ENCODE peak calls at places on chromosomes 1 and 21, in eight cellular contexts. Y is brain microvascular endothelial cell, D is AG09309, K is transverse colon, Q is IMR-90, I is HL-60, J is right lobe of liver, T is AG04449. F is an unnamed sample.

GRCh38 chr1:206002833-206003532 is at the start of gene RAB7B:
- DNase-seq in Y (peak; percentile 75), D (no peak), K (peak; percentile 43), Q (peak; percentile 76), I (peak; percentile 51), J (peak; percentile 70), T (no peak), F (peak; percentile 83)

GRCh38 chr1:27527223-27527856 is 37.4 kb upstream of the WASF2 start:
- DNase-seq in Y (no peak), D (no peak), K (peak; percentile 66), Q (peak; percentile 85), I (no peak), J (no peak), T (no peak), F (no peak)

GRCh38 chr1:7440154-7440553 is 330.9 kb upstream of the VAMP3 start:
- DNase-seq in Y (no peak), D (no peak), K (no peak), Q (no peak), I (no peak), J (no peak), T (no peak), F (no peak)

GRCh38 chr21:45286671-45287437 is 841 bp downstream of the POFUT2 start:
- DNase-seq in Y (no peak), D (no peak), K (peak; percentile 8), Q (peak; percentile 15), I (no peak), J (no peak), T (no peak), F (peak; percentile 84)

GRCh38 chr1:200445213-200445612 is 35.4 kb upstream of the ZNF281 start:
- DNase-seq in Y (peak; percentile 40), D (peak; percentile 25), K (no peak), Q (peak; percentile 74), I (no peak), J (no peak), T (no peak), F (no peak)

GRCh38 chr1:229258031-229258850 is 12.7 kb upstream of the RAB4A start:
- DNase-seq in Y (peak; percentile 61), D (peak; percentile 39), K (peak; percentile 68), Q (peak; percentile 72), I (no peak), J (peak; percentile 67), T (no peak), F (no peak)

GRCh38 chr1:193545171-193545570 is 358.8 kb upstream of the B3GALT2 start:
- DNase-seq in Y (no peak), D (no peak), K (no peak), Q (no peak), I (no peak), J (no peak), T (no peak), F (no peak)

GRCh38 chr1:202798260-202798659 is 10.0 kb downstream of the KDM5B start:
- DNase-seq in Y (no peak), D (no peak), K (no peak), Q (no peak), I (no peak), J (no peak), T (no peak), F (no peak)

GRCh38 chr1:176843352-176844297 is 320.9 kb downstream of the ASTN1 start:
- DNase-seq in Y (no peak), D (peak; percentile 43), K (no peak), Q (peak; percentile 41), I (no peak), J (peak; percentile 48), T (peak; percentile 26), F (no peak)

GRCh38 chr1:109619405-109619654 is at the start of gene GNAT2:
- DNase-seq in Y (no peak), D (no peak), K (no peak), Q (no peak), I (no peak), J (no peak), T (no peak), F (no peak)

GRCh38 chr1:153520818-153521476 is 14.8 kb downstream of the S100A6 start:
- DNase-seq in Y (no peak), D (no peak), K (no peak), Q (no peak), I (no peak), J (no peak), T (no peak), F (no peak)

GRCh38 chr1:244065063-244065788 is 14.1 kb downstream of the ZBTB18 start:
- DNase-seq in Y (no peak), D (no peak), K (no peak), Q (peak; percentile 11), I (no peak), J (peak; percentile 57), T (no peak), F (peak; percentile 63)

GRCh38 chr1:200242379-200243041 is 167.3 kb downstream of the ZNF281 start:
- DNase-seq in Y (no peak), D (no peak), K (no peak), Q (peak; percentile 54), I (no peak), J (no peak), T (no peak), F (no peak)

GRCh38 chr1:172581779-172582178 is 48.8 kb downstream of the SUCO start:
- DNase-seq in Y (peak; percentile 17), D (no peak), K (no peak), Q (peak; percentile 88), I (no peak), J (no peak), T (peak; percentile 42), F (no peak)

GRCh38 chr1:205631010-205631726 is 643 bp downstream of the ELK4 start:
- DNase-seq in Y (peak; percentile 68), D (peak; percentile 20), K (peak; percentile 83), Q (peak; percentile 76), I (peak; percentile 43), J (peak; percentile 81), T (no peak), F (peak; percentile 89)

GRCh38 chr1:9249534-9250335 is 15.2 kb downstream of the H6PD start:
- DNase-seq in Y (peak; percentile 42), D (no peak), K (peak; percentile 52), Q (peak; percentile 44), I (no peak), J (peak; percentile 90), T (no peak), F (no peak)

GRCh38 chr1:119227446-119227845 is 87.0 kb upstream of the WARS2 start:
- DNase-seq in Y (peak; percentile 6), D (no peak), K (no peak), Q (no peak), I (no peak), J (no peak), T (no peak), F (no peak)

GRCh38 chr1:12370241-12370980 is 140.6 kb downstream of the VPS13D start:
- DNase-seq in Y (no peak), D (no peak), K (no peak), Q (no peak), I (no peak), J (no peak), T (no peak), F (no peak)

GRCh38 chr1:247407180-247407616 is 8.8 kb upstream of the NLRP3 start:
- DNase-seq in Y (no peak), D (no peak), K (peak; percentile 37), Q (no peak), I (peak; percentile 81), J (no peak), T (no peak), F (no peak)

GRCh38 chr21:32726742-32727477 is 903 bp downstream of the SYNJ1 start:
- DNase-seq in Y (peak; percentile 7), D (no peak), K (peak; percentile 42), Q (peak; percentile 18), I (peak; percentile 56), J (no peak), T (no peak), F (no peak)

GRCh38 chr1:227790868-227791267 is 24.6 kb upstream of the PRSS38 start:
- DNase-seq in Y (no peak), D (no peak), K (no peak), Q (no peak), I (no peak), J (no peak), T (no peak), F (peak; percentile 46)

DNA sequence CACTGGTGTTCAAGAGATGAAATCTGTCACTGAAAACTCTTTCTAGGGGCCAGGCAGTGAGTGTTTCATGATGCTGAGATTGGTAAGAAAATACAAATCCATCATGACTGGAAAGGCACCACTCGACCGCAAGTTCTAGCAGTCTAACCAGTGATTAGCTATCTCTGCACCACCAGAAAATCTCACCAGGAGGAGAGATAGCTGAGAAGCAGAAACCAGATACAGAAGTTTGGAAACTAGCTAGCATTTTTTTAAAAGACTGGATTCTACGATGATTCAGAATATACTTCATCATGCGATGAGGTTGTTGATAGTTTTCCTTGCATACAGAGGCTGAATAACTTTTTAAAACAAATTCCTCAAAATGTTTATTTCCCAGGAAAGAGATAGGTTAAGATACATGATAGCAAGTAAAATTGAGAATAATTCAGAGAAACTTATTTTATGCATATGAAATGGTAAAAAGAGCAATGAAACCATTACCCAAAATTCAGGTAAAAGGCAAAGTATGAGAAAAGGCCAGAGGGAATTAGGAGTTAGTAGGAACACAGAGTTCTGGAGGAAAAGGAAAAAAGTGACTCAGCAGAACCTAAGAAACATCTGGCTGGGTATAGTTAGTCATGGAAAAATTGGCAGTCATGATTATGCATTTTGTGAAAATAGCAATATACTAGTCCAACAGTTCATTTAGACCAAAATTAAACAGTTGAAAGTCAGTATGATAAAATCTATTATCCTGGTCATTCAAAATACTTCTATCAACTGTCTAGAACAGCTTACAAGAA is 3.3 kb upstream of the F3 start:
- DNase-seq in Y (peak; percentile 62), D (no peak), K (no peak), Q (peak; percentile 88), I (no peak), J (no peak), T (no peak), F (no peak)
- TF ChIP-seq CTCF in Y (peak; percentile 41), D (peak; percentile 13), K (no peak), Q (peak; percentile 41), I (no peak), J (no peak), T (no peak), F (no peak)

GRCh38 chr1:167538657-167539056 is 14.9 kb downstream of the CREG1 start:
- DNase-seq in Y (no peak), D (no peak), K (no peak), Q (no peak), I (no peak), J (peak; percentile 61), T (no peak), F (no peak)
- TF ChIP-seq CTCF in Y (peak; percentile 24), D (peak; percentile 15), K (no peak), Q (no peak), I (no peak), J (peak; percentile 26), T (no peak), F (peak; percentile 10)

DNA sequence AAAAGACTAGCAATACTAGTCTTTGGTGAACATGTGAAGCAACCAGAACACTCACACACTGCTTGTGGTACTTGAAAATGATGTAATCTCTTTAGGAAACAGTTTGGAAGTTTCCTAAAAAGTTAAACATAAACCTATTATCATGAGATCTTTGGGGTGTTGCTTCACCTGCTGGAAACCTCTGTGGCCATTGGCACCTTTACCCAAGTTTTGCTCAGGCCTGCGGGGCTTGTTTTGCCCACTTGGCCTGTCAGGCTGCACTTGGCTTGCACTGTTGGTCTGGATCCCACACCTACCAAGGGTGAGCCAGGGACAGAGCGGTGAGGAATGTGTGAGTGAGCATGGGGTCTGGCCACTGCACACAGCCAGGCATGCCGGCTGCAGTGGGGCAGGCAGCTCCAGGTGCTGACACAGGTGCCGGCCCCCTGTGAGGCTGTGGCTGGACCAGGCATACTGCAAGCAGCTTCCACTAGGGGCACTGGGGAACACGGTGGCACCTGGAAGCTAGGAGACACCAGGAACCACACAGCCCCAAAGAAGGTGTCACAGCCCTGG is 14.4 kb upstream of the FNBP1L start:
- DNase-seq in Y (no peak), D (no peak), K (peak; percentile 30), Q (no peak), I (no peak), J (peak; percentile 70), T (no peak), F (no peak)
- TF ChIP-seq CTCF in Y (peak; percentile 39), D (peak; percentile 13), K (no peak), Q (no peak), I (no peak), J (peak; percentile 57), T (peak; percentile 10), F (peak; percentile 13)

GRCh38 chr1:17370618-17371017 is 1.4 kb upstream of the PADI6 start:
- DNase-seq in Y (no peak), D (no peak), K (no peak), Q (no peak), I (no peak), J (no peak), T (no peak), F (no peak)
- TF ChIP-seq CTCF in Y (peak; percentile 40), D (peak; percentile 21), K (no peak), Q (no peak), I (peak; percentile 23), J (peak; percentile 12), T (no peak), F (peak; percentile 35)